ENCODE peak calls at places on chromosomes 7 and 10, in nine cellular contexts. One of them, this sample, is unnamed.

GRCh38 chr7:32163141-32163806 is 93.1 kb upstream of the PDE1C start:
- DNase-seq in SK-MEL-5: peak; percentile 29
- DNase-seq in left colon: peak; percentile 25
- DNase-seq in T-helper 22 cell: no peak
- DNase-seq in hypothalamus: no peak
- DNase-seq in T follicular helper cell: no peak
- DNase-seq in neural crest cell: no peak
- DNase-seq in activated CD4-positive, alpha-beta T cell treated with anti-CD3 and anti-CD28 coated beads for 1 hour: no peak
- DNase-seq in right cardiac atrium: peak; percentile 81
- DNase-seq in this sample: no peak

GRCh38 chr10:99598781-99599481 is 21.3 kb downstream of the SLC25A28 start:
- DNase-seq in T follicular helper cell: no peak
- DNase-seq in hypothalamus: no peak
- DNase-seq in T-helper 22 cell: no peak
- DNase-seq in left colon: no peak
- DNase-seq in right cardiac atrium: no peak
- DNase-seq in neural crest cell: no peak
- DNase-seq in SK-MEL-5: no peak
- DNase-seq in activated CD4-positive, alpha-beta T cell treated with anti-CD3 and anti-CD28 coated beads for 1 hour: no peak
- DNase-seq in this sample: no peak

GRCh38 chr10:118033905-118034304 is 12.8 kb downstream of the RAB11FIP2 start:
- DNase-seq in T-helper 22 cell: no peak
- DNase-seq in activated CD4-positive, alpha-beta T cell treated with anti-CD3 and anti-CD28 coated beads for 1 hour: no peak
- DNase-seq in right cardiac atrium: peak; percentile 23
- DNase-seq in hypothalamus: no peak
- DNase-seq in SK-MEL-5: no peak
- DNase-seq in left colon: no peak
- DNase-seq in neural crest cell: no peak
- DNase-seq in T follicular helper cell: no peak
- DNase-seq in this sample: no peak

GRCh38 chr10:108782411-108782810 is 1140.9 kb downstream of the XPNPEP1 start:
- DNase-seq in T follicular helper cell: no peak
- DNase-seq in neural crest cell: no peak
- DNase-seq in SK-MEL-5: no peak
- DNase-seq in T-helper 22 cell: no peak
- DNase-seq in hypothalamus: no peak
- DNase-seq in left colon: no peak
- DNase-seq in right cardiac atrium: no peak
- DNase-seq in activated CD4-positive, alpha-beta T cell treated with anti-CD3 and anti-CD28 coated beads for 1 hour: no peak
- DNase-seq in this sample: no peak

GRCh38 chr10:131690805-131691239 is 210.0 kb upstream of the PPP2R2D start:
- DNase-seq in neural crest cell: no peak
- DNase-seq in right cardiac atrium: no peak
- DNase-seq in T-helper 22 cell: no peak
- DNase-seq in hypothalamus: no peak
- DNase-seq in T follicular helper cell: no peak
- DNase-seq in left colon: no peak
- DNase-seq in activated CD4-positive, alpha-beta T cell treated with anti-CD3 and anti-CD28 coated beads for 1 hour: no peak
- DNase-seq in SK-MEL-5: no peak
- DNase-seq in this sample: no peak

GRCh38 chr10:53356616-53357349 is 584.2 kb upstream of the MBL2 start:
- DNase-seq in T-helper 22 cell: no peak
- DNase-seq in left colon: no peak
- DNase-seq in right cardiac atrium: no peak
- DNase-seq in neural crest cell: no peak
- DNase-seq in SK-MEL-5: no peak
- DNase-seq in T follicular helper cell: no peak
- DNase-seq in activated CD4-positive, alpha-beta T cell treated with anti-CD3 and anti-CD28 coated beads for 1 hour: no peak
- DNase-seq in hypothalamus: no peak
- DNase-seq in this sample: no peak

GRCh38 chr7:130387628-130388403 is 7.5 kb downstream of the CPA1 start:
- DNase-seq in left colon: no peak
- DNase-seq in SK-MEL-5: no peak
- DNase-seq in T-helper 22 cell: no peak
- DNase-seq in activated CD4-positive, alpha-beta T cell treated with anti-CD3 and anti-CD28 coated beads for 1 hour: no peak
- DNase-seq in right cardiac atrium: no peak
- DNase-seq in neural crest cell: no peak
- DNase-seq in T follicular helper cell: no peak
- DNase-seq in hypothalamus: no peak
- DNase-seq in this sample: no peak

GRCh38 chr10:124225029-124225467 is 131.7 kb upstream of the CHST15 start:
- DNase-seq in right cardiac atrium: no peak
- DNase-seq in left colon: no peak
- DNase-seq in T-helper 22 cell: no peak
- DNase-seq in T follicular helper cell: no peak
- DNase-seq in SK-MEL-5: no peak
- DNase-seq in hypothalamus: no peak
- DNase-seq in activated CD4-positive, alpha-beta T cell treated with anti-CD3 and anti-CD28 coated beads for 1 hour: no peak
- DNase-seq in neural crest cell: no peak
- DNase-seq in this sample: no peak

GRCh38 chr7:43689115-43689514 is 40.2 kb downstream of the COA1 start:
- DNase-seq in left colon: no peak
- DNase-seq in activated CD4-positive, alpha-beta T cell treated with anti-CD3 and anti-CD28 coated beads for 1 hour: no peak
- DNase-seq in T follicular helper cell: no peak
- DNase-seq in right cardiac atrium: no peak
- DNase-seq in T-helper 22 cell: no peak
- DNase-seq in SK-MEL-5: no peak
- DNase-seq in hypothalamus: no peak
- DNase-seq in neural crest cell: no peak
- DNase-seq in this sample: no peak

GRCh38 chr10:16986406-16987128 is 143.0 kb downstream of the CUBN start:
- DNase-seq in right cardiac atrium: peak; percentile 52
- DNase-seq in hypothalamus: no peak
- DNase-seq in activated CD4-positive, alpha-beta T cell treated with anti-CD3 and anti-CD28 coated beads for 1 hour: no peak
- DNase-seq in T-helper 22 cell: no peak
- DNase-seq in T follicular helper cell: no peak
- DNase-seq in left colon: no peak
- DNase-seq in SK-MEL-5: peak; percentile 98
- DNase-seq in neural crest cell: no peak
- DNase-seq in this sample: no peak

GRCh38 chr7:101333912-101334311 is 12.3 kb upstream of the IFT22 start:
- DNase-seq in hypothalamus: no peak
- DNase-seq in right cardiac atrium: no peak
- DNase-seq in activated CD4-positive, alpha-beta T cell treated with anti-CD3 and anti-CD28 coated beads for 1 hour: no peak
- DNase-seq in left colon: peak; percentile 38
- DNase-seq in SK-MEL-5: no peak
- DNase-seq in T follicular helper cell: no peak
- DNase-seq in neural crest cell: no peak
- DNase-seq in T-helper 22 cell: no peak
- DNase-seq in this sample: no peak

GRCh38 chr10:16941865-16942264 is 124.6 kb upstream of the RSU1 start:
- DNase-seq in activated CD4-positive, alpha-beta T cell treated with anti-CD3 and anti-CD28 coated beads for 1 hour: no peak
- DNase-seq in T-helper 22 cell: no peak
- DNase-seq in right cardiac atrium: no peak
- DNase-seq in SK-MEL-5: no peak
- DNase-seq in left colon: no peak
- DNase-seq in T follicular helper cell: no peak
- DNase-seq in hypothalamus: no peak
- DNase-seq in neural crest cell: no peak
- DNase-seq in this sample: no peak

GRCh38 chr7:156148547-156148946 is 336.3 kb upstream of the SHH start:
- DNase-seq in left colon: no peak
- DNase-seq in right cardiac atrium: no peak
- DNase-seq in neural crest cell: no peak
- DNase-seq in T follicular helper cell: no peak
- DNase-seq in hypothalamus: no peak
- DNase-seq in T-helper 22 cell: no peak
- DNase-seq in SK-MEL-5: no peak
- DNase-seq in activated CD4-positive, alpha-beta T cell treated with anti-CD3 and anti-CD28 coated beads for 1 hour: no peak
- DNase-seq in this sample: no peak

GRCh38 chr10:130423455-130424305 is 287.5 kb downstream of the GLRX3 start:
- DNase-seq in SK-MEL-5: no peak
- DNase-seq in activated CD4-positive, alpha-beta T cell treated with anti-CD3 and anti-CD28 coated beads for 1 hour: no peak
- DNase-seq in T follicular helper cell: no peak
- DNase-seq in neural crest cell: no peak
- DNase-seq in left colon: no peak
- DNase-seq in hypothalamus: no peak
- DNase-seq in T-helper 22 cell: no peak
- DNase-seq in right cardiac atrium: no peak
- DNase-seq in this sample: no peak

GRCh38 chr7:83271212-83272099 is 108.8 kb upstream of the PCLO start:
- DNase-seq in neural crest cell: no peak
- DNase-seq in SK-MEL-5: peak; percentile 85
- DNase-seq in T-helper 22 cell: no peak
- DNase-seq in activated CD4-positive, alpha-beta T cell treated with anti-CD3 and anti-CD28 coated beads for 1 hour: no peak
- DNase-seq in hypothalamus: no peak
- DNase-seq in T follicular helper cell: no peak
- DNase-seq in left colon: no peak
- DNase-seq in right cardiac atrium: no peak
- DNase-seq in this sample: peak; percentile 9

GRCh38 chr10:17273403-17273802 is 45.4 kb downstream of the VIM start:
- DNase-seq in hypothalamus: no peak
- DNase-seq in T-helper 22 cell: no peak
- DNase-seq in neural crest cell: no peak
- DNase-seq in right cardiac atrium: no peak
- DNase-seq in activated CD4-positive, alpha-beta T cell treated with anti-CD3 and anti-CD28 coated beads for 1 hour: no peak
- DNase-seq in SK-MEL-5: no peak
- DNase-seq in T follicular helper cell: no peak
- DNase-seq in left colon: no peak
- DNase-seq in this sample: no peak

GRCh38 chr7:98107313-98107691 is 640 bp downstream of the LMTK2 start:
- DNase-seq in right cardiac atrium: no peak
- DNase-seq in activated CD4-positive, alpha-beta T cell treated with anti-CD3 and anti-CD28 coated beads for 1 hour: no peak
- DNase-seq in T follicular helper cell: peak; percentile 16
- DNase-seq in T-helper 22 cell: peak; percentile 12
- DNase-seq in left colon: no peak
- DNase-seq in SK-MEL-5: no peak
- DNase-seq in hypothalamus: no peak
- DNase-seq in neural crest cell: no peak
- DNase-seq in this sample: peak; percentile 25

GRCh38 chr10:73493781-73494180 is 2.0 kb downstream of the PPP3CB start:
- DNase-seq in hypothalamus: no peak
- DNase-seq in left colon: no peak
- DNase-seq in neural crest cell: no peak
- DNase-seq in SK-MEL-5: no peak
- DNase-seq in activated CD4-positive, alpha-beta T cell treated with anti-CD3 and anti-CD28 coated beads for 1 hour: no peak
- DNase-seq in right cardiac atrium: no peak
- DNase-seq in T follicular helper cell: no peak
- DNase-seq in T-helper 22 cell: no peak
- DNase-seq in this sample: no peak

GRCh38 chr7:106535234-106536026 is 125.5 kb downstream of the CCDC71L start:
- DNase-seq in left colon: no peak
- DNase-seq in right cardiac atrium: no peak
- DNase-seq in SK-MEL-5: no peak
- DNase-seq in hypothalamus: no peak
- DNase-seq in T-helper 22 cell: no peak
- DNase-seq in activated CD4-positive, alpha-beta T cell treated with anti-CD3 and anti-CD28 coated beads for 1 hour: no peak
- DNase-seq in T follicular helper cell: no peak
- DNase-seq in neural crest cell: no peak
- DNase-seq in this sample: no peak

GRCh38 chr10:69049564-69049955 is 38.3 kb upstream of the SRGN start:
- DNase-seq in left colon: no peak
- DNase-seq in SK-MEL-5: no peak
- DNase-seq in T-helper 22 cell: no peak
- DNase-seq in neural crest cell: no peak
- DNase-seq in T follicular helper cell: no peak
- DNase-seq in right cardiac atrium: no peak
- DNase-seq in hypothalamus: no peak
- DNase-seq in activated CD4-positive, alpha-beta T cell treated with anti-CD3 and anti-CD28 coated beads for 1 hour: no peak
- DNase-seq in this sample: no peak

GRCh38 chr7:113389247-113389646 is 270.9 kb upstream of the SMIM30 start:
- DNase-seq in T-helper 22 cell: no peak
- DNase-seq in T follicular helper cell: no peak
- DNase-seq in hypothalamus: no peak
- DNase-seq in left colon: no peak
- DNase-seq in SK-MEL-5: no peak
- DNase-seq in right cardiac atrium: no peak
- DNase-seq in activated CD4-positive, alpha-beta T cell treated with anti-CD3 and anti-CD28 coated beads for 1 hour: no peak
- DNase-seq in neural crest cell: no peak
- DNase-seq in this sample: no peak

GRCh38 chr7:19117870-19118608 is 603 bp upstream of the TWIST1 start:
- DNase-seq in left colon: no peak
- DNase-seq in T-helper 22 cell: no peak
- DNase-seq in hypothalamus: no peak
- DNase-seq in right cardiac atrium: peak; percentile 76
- DNase-seq in neural crest cell: no peak
- DNase-seq in activated CD4-positive, alpha-beta T cell treated with anti-CD3 and anti-CD28 coated beads for 1 hour: no peak
- DNase-seq in T follicular helper cell: no peak
- DNase-seq in SK-MEL-5: no peak
- DNase-seq in this sample: no peak

GRCh38 chr7:99035723-99036530 is 108.0 kb downstream of the SMURF1 start:
- DNase-seq in neural crest cell: no peak
- DNase-seq in T follicular helper cell: no peak
- DNase-seq in right cardiac atrium: no peak
- DNase-seq in hypothalamus: no peak
- DNase-seq in activated CD4-positive, alpha-beta T cell treated with anti-CD3 and anti-CD28 coated beads for 1 hour: no peak
- DNase-seq in T-helper 22 cell: no peak
- DNase-seq in SK-MEL-5: no peak
- DNase-seq in left colon: no peak
- DNase-seq in this sample: no peak

GRCh38 chr7:80740778-80741545 is 102.5 kb downstream of the CD36 start:
- DNase-seq in T-helper 22 cell: no peak
- DNase-seq in SK-MEL-5: no peak
- DNase-seq in activated CD4-positive, alpha-beta T cell treated with anti-CD3 and anti-CD28 coated beads for 1 hour: no peak
- DNase-seq in left colon: no peak
- DNase-seq in neural crest cell: no peak
- DNase-seq in T follicular helper cell: no peak
- DNase-seq in hypothalamus: no peak
- DNase-seq in right cardiac atrium: no peak
- DNase-seq in this sample: no peak

GRCh38 chr10:11335881-11336430 is 275.5 kb downstream of the USP6NL start:
- DNase-seq in right cardiac atrium: no peak
- DNase-seq in SK-MEL-5: peak; percentile 55
- DNase-seq in hypothalamus: no peak
- DNase-seq in T-helper 22 cell: no peak
- DNase-seq in neural crest cell: no peak
- DNase-seq in activated CD4-positive, alpha-beta T cell treated with anti-CD3 and anti-CD28 coated beads for 1 hour: no peak
- DNase-seq in T follicular helper cell: no peak
- DNase-seq in left colon: no peak
- DNase-seq in this sample: no peak

GRCh38 chr7:149422914-149423285 is 38.0 kb downstream of the ZNF777 start:
- DNase-seq in left colon: peak; percentile 58
- DNase-seq in T follicular helper cell: peak; percentile 9
- DNase-seq in neural crest cell: no peak
- DNase-seq in T-helper 22 cell: no peak
- DNase-seq in activated CD4-positive, alpha-beta T cell treated with anti-CD3 and anti-CD28 coated beads for 1 hour: no peak
- DNase-seq in hypothalamus: no peak
- DNase-seq in right cardiac atrium: peak; percentile 72
- DNase-seq in SK-MEL-5: no peak
- DNase-seq in this sample: no peak

GRCh38 chr7:16727736-16728135 is 25.8 kb upstream of the TSPAN13 start:
- DNase-seq in T follicular helper cell: no peak
- DNase-seq in hypothalamus: no peak
- DNase-seq in neural crest cell: no peak
- DNase-seq in right cardiac atrium: no peak
- DNase-seq in activated CD4-positive, alpha-beta T cell treated with anti-CD3 and anti-CD28 coated beads for 1 hour: no peak
- DNase-seq in T-helper 22 cell: no peak
- DNase-seq in left colon: no peak
- DNase-seq in SK-MEL-5: peak; percentile 83
- DNase-seq in this sample: no peak

GRCh38 chr7:139773372-139773771 is 4.4 kb downstream of the HIPK2 start:
- DNase-seq in T follicular helper cell: no peak
- DNase-seq in activated CD4-positive, alpha-beta T cell treated with anti-CD3 and anti-CD28 coated beads for 1 hour: no peak
- DNase-seq in SK-MEL-5: no peak
- DNase-seq in hypothalamus: no peak
- DNase-seq in neural crest cell: no peak
- DNase-seq in right cardiac atrium: no peak
- DNase-seq in left colon: no peak
- DNase-seq in T-helper 22 cell: no peak
- DNase-seq in this sample: no peak

GRCh38 chr10:14588084-14588937 is 186.4 kb downstream of the FAM107B start:
- DNase-seq in neural crest cell: no peak
- DNase-seq in hypothalamus: no peak
- DNase-seq in T follicular helper cell: no peak
- DNase-seq in SK-MEL-5: no peak
- DNase-seq in T-helper 22 cell: peak; percentile 45
- DNase-seq in activated CD4-positive, alpha-beta T cell treated with anti-CD3 and anti-CD28 coated beads for 1 hour: no peak
- DNase-seq in right cardiac atrium: no peak
- DNase-seq in left colon: no peak
- DNase-seq in this sample: peak; percentile 25

GRCh38 chr7:132028144-132028920 is 471.9 kb upstream of the PODXL start:
- DNase-seq in activated CD4-positive, alpha-beta T cell treated with anti-CD3 and anti-CD28 coated beads for 1 hour: no peak
- DNase-seq in hypothalamus: no peak
- DNase-seq in left colon: no peak
- DNase-seq in T follicular helper cell: no peak
- DNase-seq in T-helper 22 cell: no peak
- DNase-seq in neural crest cell: no peak
- DNase-seq in right cardiac atrium: no peak
- DNase-seq in SK-MEL-5: no peak
- DNase-seq in this sample: no peak

GRCh38 chr10:44995914-44996633 is 4.6 kb upstream of the ZNF22 start:
- DNase-seq in neural crest cell: no peak
- DNase-seq in hypothalamus: peak; percentile 61
- DNase-seq in activated CD4-positive, alpha-beta T cell treated with anti-CD3 and anti-CD28 coated beads for 1 hour: no peak
- DNase-seq in right cardiac atrium: peak; percentile 82
- DNase-seq in T follicular helper cell: no peak
- DNase-seq in left colon: no peak
- DNase-seq in T-helper 22 cell: no peak
- DNase-seq in SK-MEL-5: peak; percentile 47
- DNase-seq in this sample: no peak